ENCODE peak calls at places on chromosomes 7 and 10, in four cellular contexts. P is osteocyte, C is transverse colon, W is choroid plexus epithelial cell. Q is an unnamed sample.

GRCh38 chr10:21041763-21042458 is 144.8 kb upstream of the NEBL start:
- DNase-seq in P (no peak), C (no peak), W (no peak), Q (no peak)

GRCh38 chr10:76401006-76401405 is 969.6 kb downstream of the LRMDA start:
- DNase-seq in P (no peak), C (no peak), W (no peak), Q (no peak)

GRCh38 chr10:621981-622740 is 67.3 kb downstream of the DIP2C start:
- DNase-seq in P (no peak), C (no peak), W (no peak), Q (no peak)

GRCh38 chr10:89297356-89297755 is 4.5 kb upstream of the IFIT2 start:
- DNase-seq in P (no peak), C (no peak), W (no peak), Q (no peak)

GRCh38 chr7:133423618-133424017 is 170.7 kb downstream of the EXOC4 start:
- DNase-seq in P (no peak), C (no peak), W (no peak), Q (no peak)

GRCh38 chr10:421170-421569 is 268.3 kb downstream of the DIP2C start:
- DNase-seq in P (no peak), C (no peak), W (peak; percentile 7), Q (no peak)

GRCh38 chr7:151138541-151138910 is 29.0 kb downstream of the GBX1 start:
- DNase-seq in P (no peak), C (peak; percentile 4), W (no peak), Q (no peak)

GRCh38 chr7:1555813-1556540 is at the start of gene TMEM184A:
- DNase-seq in P (no peak), C (peak; percentile 93), W (no peak), Q (no peak)

GRCh38 chr10:101292194-101293006 is 61.6 kb upstream of the BTRC start:
- DNase-seq in P (no peak), C (no peak), W (peak; percentile 8), Q (no peak)

GRCh38 chr10:44878704-44879530 is 32.2 kb upstream of the TMEM72 start:
- DNase-seq in P (peak; percentile 93), C (peak; percentile 86), W (peak; percentile 93), Q (peak; percentile 92)

GRCh38 chr10:7409045-7409731 is 1.6 kb downstream of the SFMBT2 start:
- DNase-seq in P (no peak), C (peak; percentile 33), W (no peak), Q (no peak)

GRCh38 chr7:29854257-29854938 is 48.1 kb downstream of the WIPF3 start:
- DNase-seq in P (no peak), C (no peak), W (peak; percentile 19), Q (no peak)

GRCh38 chr7:127208351-127208750 is 44.4 kb downstream of the GRM8 start:
- DNase-seq in P (no peak), C (no peak), W (no peak), Q (no peak)

GRCh38 chr7:18117482-18117881 is 89.8 kb upstream of the PRPS1L1 start:
- DNase-seq in P (no peak), C (no peak), W (peak; percentile 57), Q (no peak)

GRCh38 chr7:134548877-134549276 is at the start of gene AKR1B15:
- DNase-seq in P (no peak), C (no peak), W (peak; percentile 39), Q (no peak)

GRCh38 chr7:156942708-156943090 is 6.8 kb upstream of the NOM1 start:
- DNase-seq in P (no peak), C (no peak), W (no peak), Q (no peak)

GRCh38 chr10:103917326-103918052 is 495 bp downstream of the STN1 start:
- DNase-seq in P (no peak), C (peak; percentile 61), W (peak; percentile 90), Q (no peak)

GRCh38 chr10:103916254-103916653 is 1.7 kb downstream of the STN1 start:
- DNase-seq in P (no peak), C (no peak), W (no peak), Q (no peak)

GRCh38 chr10:103919648-103920025 is 1.7 kb upstream of the STN1 start:
- DNase-seq in P (no peak), C (no peak), W (no peak), Q (no peak)

GRCh38 chr10:103916901-103917300 is 1.1 kb downstream of the STN1 start:
- DNase-seq in P (no peak), C (no peak), W (no peak), Q (no peak)

GRCh38 chr10:103918053-103918846 is at the start of gene STN1:
- DNase-seq in P (peak; percentile 99), C (peak; percentile 98), W (peak; percentile 99), Q (peak; percentile 96)
- TF ChIP-seq CTCF in P (peak; percentile 8), C (no peak), W (no peak), Q (peak; percentile 60)

GRCh38 chr10:97321807-97322195 is 2.7 kb downstream of the FRAT1 start:
- DNase-seq in P (no peak), C (no peak), W (no peak), Q (no peak)

GRCh38 chr10:97321032-97321806 is 2.1 kb downstream of the FRAT1 start:
- DNase-seq in P (no peak), C (peak; percentile 49), W (no peak), Q (no peak)

GRCh38 chr10:97318772-97319651 is at the start of gene FRAT1:
- DNase-seq in P (peak; percentile 94), C (peak; percentile 93), W (peak; percentile 92), Q (peak; percentile 92)

GRCh38 chr10:97320480-97321031 is 1.5 kb downstream of the FRAT1 start:
- DNase-seq in P (no peak), C (peak; percentile 32), W (no peak), Q (no peak)

DNA sequence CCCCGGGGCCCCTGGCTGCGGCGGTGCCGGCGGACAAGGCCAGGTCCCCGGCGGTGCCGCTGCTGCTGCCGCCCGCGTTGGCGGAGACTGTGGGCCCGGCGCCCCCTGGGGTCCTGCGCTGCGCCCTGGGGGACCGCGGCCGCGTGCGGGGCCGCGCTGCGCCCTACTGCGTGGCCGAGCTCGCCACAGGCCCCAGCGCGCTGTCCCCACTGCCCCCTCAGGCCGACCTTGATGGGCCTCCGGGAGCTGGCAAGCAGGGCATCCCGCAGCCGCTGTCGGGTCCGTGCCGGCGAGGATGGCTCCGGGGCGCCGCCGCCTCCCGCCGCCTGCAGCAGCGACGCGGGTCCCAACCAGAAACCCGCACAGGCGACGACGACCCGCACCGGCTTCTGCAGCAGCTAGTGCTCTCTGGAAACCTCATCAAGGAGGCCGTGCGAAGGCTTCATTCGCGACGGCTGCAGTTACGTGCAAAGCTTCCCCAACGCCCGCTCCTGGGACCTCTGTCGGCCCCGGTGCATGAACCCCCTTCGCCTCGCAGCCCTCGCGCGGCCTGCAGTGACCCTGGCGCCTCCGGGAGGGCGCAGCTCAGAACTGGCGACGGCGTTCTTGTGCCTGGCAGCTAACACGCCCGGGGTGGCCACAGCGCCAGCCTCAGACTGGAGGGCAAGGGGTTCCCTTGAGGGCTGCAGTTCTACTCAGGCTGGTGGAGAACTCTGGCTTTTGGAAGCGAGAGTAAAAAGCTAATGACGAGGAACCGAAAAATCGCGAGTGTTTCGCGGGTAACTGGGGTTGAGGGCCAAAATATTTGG is 804 bp downstream of the FRAT1 start:
- DNase-seq in P (no peak), C (peak; percentile 74), W (peak; percentile 14), Q (peak; percentile 76)
- TF ChIP-seq CTCF in P (no peak), C (no peak), W (no peak), Q (no peak)

GRCh38 chr7:149023662-149024061 is 4.6 kb downstream of the PDIA4 start:
- DNase-seq in P (no peak), C (no peak), W (no peak), Q (no peak)

GRCh38 chr7:149031353-149031910 is 3.1 kb upstream of the PDIA4 start:
- DNase-seq in P (no peak), C (no peak), W (no peak), Q (no peak)

GRCh38 chr7:149027560-149028345 is 552 bp downstream of the PDIA4 start:
- DNase-seq in P (no peak), C (peak; percentile 28), W (peak; percentile 29), Q (no peak)

GRCh38 chr7:149027055-149027454 is 1.2 kb downstream of the PDIA4 start:
- DNase-seq in P (no peak), C (no peak), W (no peak), Q (no peak)

GRCh38 chr7:149028346-149029109 is at the start of gene PDIA4:
- DNase-seq in P (peak; percentile 100), C (peak; percentile 100), W (peak; percentile 99), Q (peak; percentile 100)
- TF ChIP-seq CTCF in P (peak; percentile 33), C (no peak), W (peak; percentile 19), Q (peak; percentile 52)

GRCh38 chr7:2607122-2607912 is 24.5 kb upstream of the TTYH3 start:
- DNase-seq in P (no peak), C (peak; percentile 67), W (no peak), Q (no peak)

GRCh38 chr7:2607913-2608899 is 23.6 kb upstream of the TTYH3 start:
- DNase-seq in P (no peak), C (no peak), W (no peak), Q (no peak)

GRCh38 chr7:2610898-2611297 is 20.9 kb upstream of the TTYH3 start:
- DNase-seq in P (no peak), C (no peak), W (no peak), Q (no peak)

GRCh38 chr7:2610466-2610865 is 21.3 kb upstream of the TTYH3 start:
- DNase-seq in P (no peak), C (no peak), W (no peak), Q (no peak)

GRCh38 chr7:2609001-2609411 is 22.8 kb upstream of the TTYH3 start:
- DNase-seq in P (no peak), C (no peak), W (peak; percentile 62), Q (no peak)
- TF ChIP-seq CTCF in P (peak; percentile 43), C (no peak), W (peak; percentile 73), Q (peak; percentile 69)

GRCh38 chr7:93711926-93712325 is 137.4 kb upstream of the CALCR start:
- DNase-seq in P (no peak), C (no peak), W (no peak), Q (no peak)

GRCh38 chr7:93720106-93720505 is 145.6 kb upstream of the CALCR start:
- DNase-seq in P (no peak), C (no peak), W (peak; percentile 32), Q (no peak)

GRCh38 chr7:93719546-93719945 is 145.0 kb upstream of the CALCR start:
- DNase-seq in P (no peak), C (no peak), W (peak; percentile 97), Q (no peak)

GRCh38 chr7:93717217-93717900 is 142.8 kb upstream of the CALCR start:
- DNase-seq in P (no peak), C (no peak), W (peak; percentile 71), Q (no peak)

GRCh38 chr7:93715234-93715633 is 140.7 kb upstream of the CALCR start:
- DNase-seq in P (no peak), C (peak; percentile 18), W (peak; percentile 76), Q (peak; percentile 67)
- TF ChIP-seq CTCF in P (peak; percentile 67), C (peak; percentile 35), W (peak; percentile 85), Q (peak; percentile 81)

Q was measured in type B pancreatic cell.